ENCODE peak calls at places on chromosomes 6 and 20, in seven cellular contexts. X is NCI-H1417; N is GDM1; H is stimulated activated CD4-positive, alpha-beta T cell treated with anti-CD3 and anti-CD28 coated beads, Interleukin-15, amount 100 ng/mL, for 1 hour; T is ovary; K is fibroblast of the aortic adventitia; U is mucosa of gallbladder. C is an unnamed sample.

GRCh38 chr6:30837432-30837831 is 46.9 kb upstream of the DDR1 start:
- DNase-seq in X (no peak), U (no peak), K (no peak), H (no peak), T (no peak), N (no peak), C (no peak)

GRCh38 chr20:45857836-45858250 is 429 bp downstream of the ZSWIM3 start:
- DNase-seq in H (no peak), N (peak; percentile 51), U (no peak), T (no peak), X (no peak), K (no peak), C (no peak)

GRCh38 chr6:125066964-125067363 is 86.6 kb upstream of the TPD52L1 start:
- DNase-seq in U (no peak), T (no peak), X (no peak), K (no peak), H (no peak), N (peak; percentile 5), C (no peak)

GRCh38 chr6:15793288-15793687 is 130.5 kb upstream of the DTNBP1 start:
- DNase-seq in T (no peak), H (no peak), U (peak; percentile 14), N (no peak), K (peak; percentile 16), X (peak; percentile 7), C (no peak)

GRCh38 chr6:34598725-34599124 is 42.6 kb upstream of the SPDEF start:
- DNase-seq in N (no peak), U (no peak), X (no peak), K (no peak), T (no peak), H (no peak), C (no peak)

GRCh38 chr20:49510562-49511117 is 28.2 kb upstream of the KCNB1 start:
- DNase-seq in N (no peak), T (peak; percentile 79), U (peak; percentile 52), H (no peak), X (no peak), K (peak; percentile 99), C (no peak)

GRCh38 chr6:118500130-118501015 is 47.7 kb upstream of the PLN start:
- DNase-seq in H (no peak), K (no peak), U (no peak), N (no peak), X (no peak), T (no peak), C (no peak)

GRCh38 chr20:51220293-51220706 is 197.4 kb upstream of the KCNG1 start:
- DNase-seq in U (peak; percentile 14), N (no peak), H (peak; percentile 46), K (peak; percentile 10), T (no peak), X (no peak), C (no peak)

GRCh38 chr6:121597654-121598053 is 162.2 kb downstream of the GJA1 start:
- DNase-seq in U (no peak), X (no peak), H (no peak), K (peak; percentile 69), T (no peak), N (no peak), C (no peak)

GRCh38 chr20:54075322-54075721 is 4.9 kb upstream of the BCAS1 start:
- DNase-seq in H (no peak), U (no peak), T (no peak), K (no peak), X (no peak), N (no peak), C (no peak)

C was measured in SIG-M5.